ENCODE peak calls at places on chromosomes 1 and 21, in six cellular contexts. Y is osteocyte; S is OCI-M1; P is hippocampal formation; N is breast epithelium; U is activated CD4-positive, alpha-beta memory T cell treated with anti-CD3 and anti-CD28 coated beads for 36 hours. J is an unnamed sample.
A peak's percentile ranks its signal among the peaks of the same experiment; 100 is the strongest.

GRCh38 chr1:232722626-232723025 is 82.6 kb upstream of the MAP10 start:
- DNase-seq in Y (no peak), S (no peak), P (no peak), N (no peak), U (no peak), J (no peak)

GRCh38 chr21:42047821-42048613 is 23.1 kb upstream of the UMODL1 start:
- DNase-seq in Y (no peak), S (no peak), P (no peak), N (no peak), U (no peak), J (no peak)

GRCh38 chr1:210251680-210252490 is 19.3 kb downstream of the SERTAD4 start:
- DNase-seq in Y (no peak), S (no peak), P (no peak), N (no peak), U (no peak), J (no peak)

GRCh38 chr1:26826261-26827201 is at the start of gene ZDHHC18:
- DNase-seq in Y (peak; percentile 91), S (peak; percentile 77), P (peak; percentile 32), N (peak; percentile 62), U (peak; percentile 79), J (no peak)

GRCh38 chr1:6260961-6261614 is at the start of gene GPR153:
- DNase-seq in Y (no peak), S (peak; percentile 55), P (no peak), N (no peak), U (peak; percentile 47), J (no peak)

GRCh38 chr1:23273450-23274133 is 56.3 kb upstream of the HTR1D start:
- DNase-seq in Y (peak; percentile 74), S (no peak), P (no peak), N (no peak), U (no peak), J (no peak)

GRCh38 chr1:157270705-157271274 is 132.6 kb upstream of the ETV3 start:
- DNase-seq in Y (no peak), S (no peak), P (no peak), N (no peak), U (no peak), J (no peak)

GRCh38 chr1:3551290-3551678 is 60.0 kb downstream of the MEGF6 start:
- DNase-seq in Y (no peak), S (no peak), P (no peak), N (no peak), U (no peak), J (no peak)

GRCh38 chr21:15730484-15731242 is 881 bp downstream of the USP25 start:
- DNase-seq in Y (no peak), S (peak; percentile 56), P (no peak), N (no peak), U (peak; percentile 25), J (no peak)

GRCh38 chr1:93659805-93660479 is 21.7 kb downstream of the BCAR3 start:
- DNase-seq in Y (no peak), S (peak; percentile 43), P (no peak), N (no peak), U (no peak), J (no peak)

GRCh38 chr1:118650084-118650807 is 337.9 kb downstream of the TBX15 start:
- DNase-seq in Y (no peak), S (no peak), P (no peak), N (no peak), U (no peak), J (no peak)

GRCh38 chr1:86416343-86416742 is 7.6 kb upstream of the CLCA2 start:
- DNase-seq in Y (no peak), S (no peak), P (no peak), N (no peak), U (no peak), J (no peak)